ENCODE peak calls at places on chromosome 16, in six cellular contexts. R is A549, I is adrenal gland, D is left ventricle myocardium inferior, U is tibial artery, Q is mammary epithelial cell. F is an unnamed sample.
A peak's percentile ranks its signal among the peaks of the same experiment; 100 is the strongest.

GRCh38 chr16:53884748-53885147 is 180.8 kb downstream of the FTO start:
- DNase-seq in R (no peak), I (no peak), D (no peak), U (no peak), Q (no peak), F (no peak)

GRCh38 chr16:3187798-3188674 is at the start of gene OR1F1:
- DNase-seq in R (peak; percentile 69), I (no peak), D (no peak), U (no peak), Q (peak; percentile 90), F (no peak)

GRCh38 chr16:56530872-56531271 is 11.0 kb upstream of the BBS2 start:
- DNase-seq in R (no peak), I (no peak), D (no peak), U (no peak), Q (no peak), F (peak; percentile 35)

GRCh38 chr16:50464325-50465290 is 83.6 kb upstream of the NKD1 start:
- DNase-seq in R (no peak), I (no peak), D (no peak), U (peak; percentile 45), Q (no peak), F (no peak)

GRCh38 chr16:79213214-79213613 is 387.3 kb downstream of the MAF start:
- DNase-seq in R (no peak), I (no peak), D (no peak), U (no peak), Q (no peak), F (no peak)

GRCh38 chr16:3038896-3039295 is 2.2 kb upstream of the BICDL2 start:
- DNase-seq in R (no peak), I (no peak), D (no peak), U (no peak), Q (no peak), F (no peak)

GRCh38 chr16:30740364-30741251 is 7.6 kb upstream of the PHKG2 start:
- DNase-seq in R (peak; percentile 92), I (peak; percentile 91), D (peak; percentile 86), U (peak; percentile 95), Q (peak; percentile 98), F (peak; percentile 99)

GRCh38 chr16:64982581-64982980 is 139.3 kb downstream of the CDH11 start:
- DNase-seq in R (no peak), I (no peak), D (no peak), U (no peak), Q (no peak), F (no peak)

GRCh38 chr16:50263940-50264929 is 2.1 kb upstream of the ADCY7 start:
- DNase-seq in R (no peak), I (no peak), D (no peak), U (peak; percentile 13), Q (peak; percentile 10), F (no peak)

GRCh38 chr16:54931757-54932660 is 1.3 kb downstream of the IRX5 start:
- DNase-seq in R (no peak), I (no peak), D (no peak), U (no peak), Q (peak; percentile 49), F (no peak)

GRCh38 chr16:44655-45054 is 8.8 kb downstream of the POLR3K start:
- DNase-seq in R (no peak), I (no peak), D (no peak), U (no peak), Q (no peak), F (no peak)

GRCh38 chr16:73054732-73055481 is 7.0 kb upstream of the ZFHX3 start:
- DNase-seq in R (no peak), I (no peak), D (no peak), U (no peak), Q (peak; percentile 60), F (no peak)

GRCh38 chr16:56866955-56867830 is 2.2 kb downstream of the SLC12A3 start:
- DNase-seq in R (peak; percentile 66), I (peak; percentile 55), D (no peak), U (no peak), Q (peak; percentile 19), F (peak; percentile 52)

GRCh38 chr16:70331588-70332358 is 14.9 kb upstream of the DDX19A start:
- DNase-seq in R (no peak), I (no peak), D (no peak), U (no peak), Q (no peak), F (no peak)

GRCh38 chr16:57530104-57530522 is 6.3 kb downstream of the CCDC102A start:
- DNase-seq in R (no peak), I (no peak), D (peak; percentile 18), U (peak; percentile 78), Q (no peak), F (peak; percentile 39)

GRCh38 chr16:87056083-87056482 is 261.1 kb downstream of the C16orf95 start:
- DNase-seq in R (no peak), I (no peak), D (no peak), U (peak; percentile 56), Q (peak; percentile 7), F (no peak)

GRCh38 chr16:68592466-68593337 is 52.4 kb upstream of the CDH3 start:
- DNase-seq in R (no peak), I (no peak), D (no peak), U (no peak), Q (no peak), F (peak; percentile 17)

GRCh38 chr16:17474037-17474436 is 3.3 kb upstream of the XYLT1 start:
- DNase-seq in R (no peak), I (peak; percentile 73), D (no peak), U (no peak), Q (no peak), F (no peak)

GRCh38 chr16:67883872-67884261 is 818 bp upstream of the NRN1L start:
- DNase-seq in R (peak; percentile 92), I (peak; percentile 48), D (peak; percentile 54), U (peak; percentile 76), Q (peak; percentile 39), F (peak; percentile 72)

GRCh38 chr16:69934751-69935150 is 16.4 kb upstream of the CLEC18A start:
- DNase-seq in R (no peak), I (peak; percentile 2), D (no peak), U (no peak), Q (no peak), F (no peak)

GRCh38 chr16:21001262-21001661 is 100.7 kb downstream of the LYRM1 start:
- DNase-seq in R (peak; percentile 18), I (peak; percentile 18), D (no peak), U (no peak), Q (no peak), F (no peak)

GRCh38 chr16:7688811-7689210 is 356.2 kb downstream of the RBFOX1 start:
- DNase-seq in R (no peak), I (no peak), D (no peak), U (no peak), Q (no peak), F (no peak)

GRCh38 chr16:17937003-17937402 is 399.5 kb downstream of the NPIPA8 start:
- DNase-seq in R (no peak), I (no peak), D (no peak), U (no peak), Q (no peak), F (no peak)

GRCh38 chr16:4659363-4660353 is 33.7 kb upstream of the NUDT16L1 start:
- DNase-seq in R (no peak), I (no peak), D (no peak), U (no peak), Q (no peak), F (no peak)

GRCh38 chr16:4778050-4778392 is 10.1 kb downstream of the SEPTIN12 start:
- DNase-seq in R (no peak), I (no peak), D (no peak), U (no peak), Q (no peak), F (no peak)

GRCh38 chr16:2874032-2874431 is 9.0 kb upstream of the FLYWCH2 start:
- DNase-seq in R (no peak), I (no peak), D (no peak), U (no peak), Q (no peak), F (no peak)

GRCh38 chr16:14462811-14463210 is 167.2 kb downstream of the PARN start:
- DNase-seq in R (no peak), I (no peak), D (no peak), U (no peak), Q (peak; percentile 73), F (peak; percentile 14)

GRCh38 chr16:48619547-48619946 is 9.6 kb upstream of the N4BP1 start:
- DNase-seq in R (no peak), I (no peak), D (no peak), U (no peak), Q (no peak), F (no peak)
- H3K27ac ChIP-seq in R (no peak overlapping the region), I (no peak overlapping the region), D (peak overlapping the region; percentile 14), U (no peak overlapping the region), Q (no peak overlapping the region), F (no peak overlapping the region)

DNA sequence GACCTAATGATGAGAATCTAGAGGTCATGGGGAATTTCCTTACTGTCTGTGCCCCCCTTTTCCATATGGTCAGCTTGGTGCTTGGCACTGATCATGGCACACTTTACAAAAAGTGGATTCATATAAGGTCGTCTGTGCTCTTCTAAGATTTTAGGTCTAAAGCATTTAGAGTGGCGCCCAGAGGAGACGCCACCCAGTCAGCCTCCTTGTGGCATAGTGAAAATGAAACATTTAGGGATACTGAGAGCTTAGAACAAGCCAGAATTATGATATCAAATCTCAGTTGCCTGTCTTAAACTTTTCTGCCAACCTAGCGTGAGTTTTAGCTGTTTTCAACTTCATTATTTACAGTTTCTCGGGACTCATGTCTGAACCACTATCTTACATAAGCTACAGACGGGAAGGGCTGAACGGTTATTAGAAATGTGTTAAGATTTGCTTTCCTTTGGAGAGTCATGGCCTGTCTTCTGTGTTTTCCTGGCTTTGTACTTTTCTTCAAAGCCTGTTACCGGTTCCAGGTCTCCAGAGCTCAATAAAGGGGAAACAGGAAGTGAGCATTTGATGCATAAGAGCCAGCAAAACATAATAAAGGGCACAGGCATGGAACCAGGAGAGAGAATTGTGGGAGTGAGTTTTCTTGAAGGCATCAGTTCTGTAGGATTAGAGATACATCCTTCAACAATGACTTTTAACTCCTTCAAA is 13.7 kb downstream of the ZNRF1 start:
- DNase-seq in R (no peak), I (no peak), D (no peak), U (no peak), Q (no peak), F (no peak)
- TF ChIP-seq CTCF in R (no peak), I (no peak), D (no peak), U (no peak), Q (no peak), F (no peak)

DNA sequence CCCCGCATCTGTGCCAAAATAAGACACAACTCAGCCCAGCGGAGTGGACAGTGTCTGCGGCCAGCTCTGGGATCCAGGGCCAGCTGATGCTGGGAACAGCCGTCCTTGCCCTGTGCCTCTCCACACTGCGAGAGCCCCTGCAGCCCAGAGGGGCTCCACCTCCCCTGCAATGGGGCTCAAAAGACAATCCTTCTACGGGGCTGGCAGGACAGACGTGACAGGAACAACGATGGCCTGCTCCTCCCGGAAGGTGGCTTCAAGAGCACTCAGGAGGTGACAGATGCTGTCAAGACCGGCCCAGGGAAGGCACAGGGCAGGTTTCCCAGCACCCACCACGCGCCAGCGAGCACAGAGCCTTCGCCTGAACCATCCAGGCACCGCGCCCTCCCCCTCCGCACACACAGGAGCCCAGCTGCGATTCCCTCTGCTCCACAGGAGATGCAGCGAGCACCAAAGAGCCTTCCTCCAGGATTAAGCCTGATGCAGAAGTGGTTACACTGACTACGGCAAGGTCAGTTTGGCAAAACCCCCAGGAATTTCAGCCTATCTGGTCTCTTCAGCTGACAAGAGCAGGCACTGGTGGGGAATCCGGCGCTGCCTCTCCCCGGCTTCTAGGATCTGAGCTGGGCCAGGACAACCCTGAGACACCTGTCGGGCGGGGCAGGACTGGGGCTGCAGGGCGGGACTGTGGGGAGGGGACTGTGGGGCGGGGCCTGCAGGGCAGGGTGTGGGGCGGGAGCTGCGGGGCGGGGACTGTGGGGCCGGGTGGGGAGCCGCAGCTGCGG is 103.4 kb downstream of the ZNF778 start:
- DNase-seq in R (no peak), I (peak; percentile 62), D (peak; percentile 64), U (no peak), Q (no peak), F (peak; percentile 55)
- H3K27ac ChIP-seq in R (peak overlapping the region; percentile 99), I (peak overlapping the region; percentile 95), D (peak overlapping the region; percentile 91), U (peak overlapping the region; percentile 81), Q (peak overlapping the region; percentile 69), F (peak overlapping the region; percentile 97)

GRCh38 chr16:28822520-28823290 is at the start of gene ATXN2L:
- DNase-seq in R (peak; percentile 75), I (peak; percentile 95), D (peak; percentile 95), U (peak; percentile 95), Q (peak; percentile 93), F (peak; percentile 92)
- TF ChIP-seq CTCF in R (no peak), I (peak; percentile 54), D (peak; percentile 34), U (peak; percentile 9), Q (no peak), F (no peak)

F was measured in RWPE1.